ENCODE peak calls at places on chromosomes 7 and 10, in ten cellular contexts. W is tibial artery, X is nephron progenitor cell, U is BJ, J is RWPE2, E is endothelial cell, S is psoas muscle, G is RWPE1, B is HCT116, H is GM20000. O is an unnamed sample.

GRCh38 chr10:12409613-12410012 is 60.3 kb downstream of the CAMK1D start:
- DNase-seq in E (no peak), S (no peak), U (no peak), H (no peak), X (no peak), W (no peak), B (no peak), G (no peak), J (no peak), O (no peak)

GRCh38 chr10:70232155-70232858 is 922 bp downstream of the PPA1 start:
- DNase-seq in J (no peak), E (peak; percentile 12), X (peak; percentile 28), U (no peak), B (no peak), G (peak; percentile 66), W (no peak), S (peak; percentile 40), H (no peak), O (peak; percentile 34)

GRCh38 chr10:97861351-97861750 is 11.7 kb downstream of the GOLGA7B start:
- DNase-seq in E (no peak), B (no peak), G (peak; percentile 88), H (no peak), W (no peak), U (no peak), S (peak; percentile 19), X (no peak), J (no peak), O (no peak)

GRCh38 chr7:32890010-32890552 is 1.5 kb downstream of the KBTBD2 start:
- DNase-seq in H (peak; percentile 11), G (no peak), E (no peak), W (no peak), J (no peak), X (no peak), S (no peak), B (no peak), U (no peak), O (no peak)

GRCh38 chr10:101297901-101298451 is 56.0 kb upstream of the BTRC start:
- DNase-seq in H (peak; percentile 85), U (no peak), G (peak; percentile 73), X (peak; percentile 90), J (no peak), W (peak; percentile 37), B (peak; percentile 64), E (peak; percentile 86), S (peak; percentile 59), O (peak; percentile 43)

GRCh38 chr10:123136221-123136805 is 543 bp downstream of the HMX3 start:
- DNase-seq in H (peak; percentile 60), E (no peak), B (no peak), X (peak; percentile 30), W (no peak), S (no peak), U (no peak), G (no peak), J (no peak), O (no peak)

GRCh38 chr10:84783386-84783785 is 455.0 kb downstream of the CCSER2 start:
- DNase-seq in G (peak; percentile 42), J (no peak), X (peak; percentile 44), U (no peak), W (no peak), B (peak; percentile 12), E (peak; percentile 42), H (peak; percentile 21), S (no peak), O (peak; percentile 15)

GRCh38 chr10:3339531-3339950 is 167.0 kb upstream of the PITRM1 start:
- DNase-seq in U (no peak), E (peak; percentile 8), H (no peak), J (no peak), S (no peak), X (no peak), W (no peak), B (no peak), G (no peak), O (no peak)

GRCh38 chr10:79275431-79275851 is 71.8 kb upstream of the PPIF start:
- DNase-seq in E (no peak), J (no peak), U (no peak), G (no peak), W (peak; percentile 62), H (no peak), X (no peak), S (peak; percentile 71), B (no peak), O (peak; percentile 36)

GRCh38 chr10:123577921-123578461 is 88.2 kb upstream of the GPR26 start:
- DNase-seq in B (no peak), E (no peak), G (no peak), U (no peak), S (no peak), W (no peak), X (no peak), J (no peak), H (no peak), O (no peak)

GRCh38 chr7:135147899-135148721 is at the start of gene TMEM140:
- DNase-seq in S (no peak), J (no peak), E (no peak), W (no peak), U (no peak), H (peak; percentile 59), B (no peak), G (peak; percentile 28), X (no peak), O (no peak)

GRCh38 chr10:111993872-111994426 is 189.6 kb downstream of the GPAM start:
- DNase-seq in E (no peak), H (no peak), X (no peak), G (no peak), B (no peak), S (no peak), W (no peak), U (no peak), J (no peak), O (no peak)

GRCh38 chr10:97494863-97495506 is 3.2 kb downstream of the MMS19 start:
- DNase-seq in W (no peak), B (no peak), G (no peak), X (no peak), U (no peak), H (no peak), E (no peak), S (no peak), J (no peak), O (no peak)

GRCh38 chr10:74955796-74956195 is 129.4 kb downstream of the KAT6B start:
- DNase-seq in S (no peak), G (no peak), X (no peak), E (no peak), J (no peak), B (no peak), U (no peak), H (no peak), W (no peak), O (no peak)

DNA sequence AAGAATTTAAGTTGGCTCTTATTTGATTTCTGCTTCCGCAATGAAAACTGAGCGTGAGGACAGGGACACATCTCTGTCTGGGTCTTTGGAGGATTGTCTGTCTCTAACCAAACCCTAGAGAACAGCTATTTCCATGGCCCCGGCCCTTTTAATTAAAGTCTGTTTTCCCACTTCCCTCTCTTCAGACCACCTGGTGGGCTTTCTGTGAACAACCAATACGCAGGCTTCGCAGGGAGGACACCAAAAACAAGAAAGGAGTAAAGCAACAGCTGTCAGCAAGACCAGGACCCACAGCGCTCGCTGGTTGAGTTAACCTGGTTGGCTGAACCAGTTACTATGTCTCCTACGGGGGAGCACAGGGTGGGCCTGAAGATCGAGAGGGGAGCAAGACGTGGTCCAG is 217.1 kb upstream of the FRMD4A start:
- DNase-seq in H (no peak), G (no peak), E (peak; percentile 44), J (no peak), U (no peak), S (no peak), X (no peak), W (no peak), B (no peak), O (no peak)
- TF ChIP-seq CTCF in H (no peak), G (no peak), E (peak; percentile 53), J (no peak), U (peak; percentile 16), S (no peak), X (peak; percentile 23), W (no peak), B (no peak), O (no peak)

GRCh38 chr7:126842451-126842850 is 410.3 kb downstream of the GRM8 start:
- DNase-seq in J (no peak), S (no peak), H (no peak), B (no peak), G (no peak), U (no peak), X (no peak), E (no peak), W (no peak), O (no peak)
- TF ChIP-seq CTCF in J (no peak), S (no peak), H (no peak), B (no peak), G (no peak), U (no peak), X (no peak), E (no peak), W (no peak), O (no peak)

DNA sequence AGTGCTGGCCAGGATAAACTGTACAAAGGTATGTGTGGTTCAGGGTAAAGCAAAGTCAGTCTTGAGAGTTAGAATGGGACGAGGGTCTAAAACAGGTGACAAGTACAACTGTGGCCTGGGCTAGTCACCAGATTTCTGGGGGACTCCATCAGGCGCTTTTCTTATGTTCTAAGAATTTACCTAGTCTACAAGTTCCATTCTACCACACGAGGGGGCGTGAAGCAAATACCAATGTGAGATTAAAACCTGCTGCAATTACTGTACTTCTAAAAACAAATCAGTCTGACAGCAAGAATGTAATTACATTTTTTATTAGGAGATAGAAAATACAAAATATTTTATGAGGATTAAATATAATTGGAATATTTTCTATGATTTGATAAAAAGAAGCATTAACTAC is 146.5 kb downstream of the ALOX5 start:
- DNase-seq in U (no peak), X (no peak), W (no peak), G (no peak), B (no peak), S (no peak), H (no peak), E (no peak), J (no peak), O (no peak)
- TF ChIP-seq CTCF in U (no peak), X (no peak), W (no peak), G (no peak), B (no peak), S (no peak), H (no peak), E (no peak), J (no peak), O (no peak)

GRCh38 chr7:66409493-66409892 is 204.4 kb downstream of the TPST1 start:
- DNase-seq in J (no peak), E (no peak), X (no peak), B (no peak), S (no peak), G (no peak), U (no peak), H (no peak), W (no peak), O (no peak)

GRCh38 chr7:66415659-66416265 is 210.6 kb downstream of the TPST1 start:
- DNase-seq in J (no peak), E (no peak), G (no peak), X (no peak), B (no peak), S (no peak), W (no peak), H (no peak), U (no peak), O (no peak)

GRCh38 chr7:66418537-66418936 is 210.1 kb upstream of the KCTD7 start:
- DNase-seq in W (no peak), H (no peak), S (no peak), B (no peak), J (no peak), G (no peak), X (no peak), U (no peak), E (no peak), O (no peak)

GRCh38 chr7:66419210-66419609 is 209.5 kb upstream of the KCTD7 start:
- DNase-seq in W (no peak), U (no peak), G (no peak), X (no peak), B (no peak), J (no peak), H (no peak), S (no peak), E (no peak), O (no peak)

GRCh38 chr7:66413379-66414114 is 208.4 kb downstream of the TPST1 start:
- DNase-seq in U (no peak), H (peak; percentile 88), J (peak; percentile 80), E (peak; percentile 81), S (peak; percentile 82), B (no peak), W (peak; percentile 41), G (peak; percentile 93), X (peak; percentile 92), O (peak; percentile 83)
- TF ChIP-seq CTCF in U (peak; percentile 48), H (peak; percentile 14), J (peak; percentile 55), E (no peak), S (peak; percentile 34), B (no peak), W (peak; percentile 33), G (peak; percentile 64), X (no peak), O (peak; percentile 54)